ENCODE peak calls at places on chromosomes 5 and 9, in nine cellular contexts. P is spleen; B is right cardiac atrium; G is uterus; D is A549; W is IMR-90; R is tibial artery; F is sigmoid colon; O is CD4-positive, CD25-positive, alpha-beta regulatory T cell. S is an unnamed sample. For H3K4me1, the result is how much of the 10 kb centered on the place peaks cover.

GRCh38 chr5:3317051-3317795 is 278.4 kb upstream of the IRX1 start:
- DNase-seq in P (no peak), B (no peak), G (no peak), D (no peak), W (no peak), R (no peak), F (no peak), O (no peak), S (no peak)

GRCh38 chr9:109733690-109734089 is 46.3 kb upstream of the PALM2AKAP2 start:
- DNase-seq in P (no peak), B (no peak), G (no peak), D (no peak), W (peak), R (no peak), F (no peak), O (no peak), S (no peak)

GRCh38 chr9:86600291-86600690 is 246.1 kb upstream of the TUT7 start:
- DNase-seq in P (no peak), B (no peak), G (no peak), D (no peak), W (peak), R (no peak), F (no peak), O (no peak), S (no peak)

GRCh38 chr9:96071245-96072124 is 196.0 kb downstream of the ERCC6L2 start:
- DNase-seq in P (no peak), B (no peak), G (no peak), D (peak), W (peak), R (no peak), F (no peak), O (no peak), S (no peak)

GRCh38 chr5:126849101-126849678 is 72.3 kb downstream of the LMNB1 start:
- DNase-seq in P (no peak), B (peak), G (peak), D (no peak), W (peak), R (peak), F (no peak), O (no peak), S (peak)

GRCh38 chr5:168831438-168831837 is 252.3 kb upstream of the PANK3 start:
- DNase-seq in P (no peak), B (no peak), G (no peak), D (no peak), W (no peak), R (no peak), F (no peak), O (no peak), S (no peak)

GRCh38 chr9:125409637-125410521 is 148.3 kb downstream of the GAPVD1 start:
- DNase-seq in P (no peak), B (peak), G (no peak), D (peak), W (peak), R (peak), F (no peak), O (peak), S (no peak)

GRCh38 chr5:1205255-1206180 is 4.1 kb downstream of the SLC6A19 start:
- DNase-seq in P (no peak), B (peak), G (no peak), D (no peak), W (no peak), R (no peak), F (no peak), O (no peak), S (no peak)

GRCh38 chr9:76932778-76933177 is 26.9 kb upstream of the PRUNE2 start:
- DNase-seq in P (no peak), B (no peak), G (no peak), D (no peak), W (peak), R (no peak), F (no peak), O (no peak), S (no peak)

GRCh38 chr5:43203373-43203772 is 11.3 kb downstream of the NIM1K start:
- DNase-seq in P (no peak), B (no peak), G (no peak), D (no peak), W (peak), R (no peak), F (no peak), O (no peak), S (no peak)

GRCh38 chr9:2758162-2758950 is 41.0 kb downstream of the KCNV2 start:
- DNase-seq in P (no peak), B (no peak), G (no peak), D (no peak), W (no peak), R (no peak), F (no peak), O (no peak), S (no peak)

DNA sequence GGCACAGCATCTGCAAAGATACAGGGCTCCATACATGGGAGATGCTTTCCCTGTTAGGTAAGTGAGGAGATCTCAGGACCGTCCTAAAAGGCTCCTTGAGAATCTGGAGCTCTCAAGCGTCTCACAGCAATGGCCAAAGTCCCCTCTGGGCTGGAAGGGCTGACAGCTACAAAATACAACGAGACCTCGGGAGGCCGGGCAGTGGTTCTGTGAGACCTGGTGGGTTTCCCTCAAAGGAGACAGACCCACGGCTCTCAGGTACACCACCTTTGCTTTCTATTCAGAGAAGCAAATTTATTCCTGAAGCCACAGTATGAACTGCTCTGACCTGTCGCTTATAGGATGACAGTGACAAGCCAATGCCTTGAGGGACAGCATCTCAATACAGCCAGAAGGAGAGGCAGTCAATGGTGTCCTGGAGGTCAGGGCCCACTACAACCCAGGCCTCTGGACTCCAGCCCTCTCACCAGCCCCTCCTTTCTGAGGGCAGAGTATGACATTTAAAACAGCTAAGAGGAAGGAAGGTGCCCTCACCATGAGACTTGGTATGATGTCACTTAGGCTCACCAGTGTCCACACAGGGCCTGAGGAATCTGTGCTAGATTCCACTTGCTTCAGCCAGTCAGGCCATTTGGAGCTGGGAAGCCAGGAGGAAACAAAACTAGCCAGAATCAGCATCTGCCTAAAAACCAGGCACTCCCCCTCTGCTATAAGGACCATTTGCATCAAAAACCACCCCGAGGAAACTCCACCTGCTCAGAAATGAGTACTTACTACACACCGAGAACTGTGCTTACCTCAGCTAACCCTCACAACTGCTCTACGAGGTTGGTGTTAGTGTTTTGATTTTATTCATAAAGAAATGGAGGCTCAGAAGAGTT is 86.5 kb upstream of the FSTL4 start:
- DNase-seq in P (peak), B (no peak), G (no peak), D (no peak), W (no peak), R (no peak), F (peak), O (no peak), S (no peak)
- H3K4me1 ChIP-seq in P (under half), B (under half), G (under half), D (under half), W (under half), R (under half), F (under half), O (under half), S (under half)

DNA sequence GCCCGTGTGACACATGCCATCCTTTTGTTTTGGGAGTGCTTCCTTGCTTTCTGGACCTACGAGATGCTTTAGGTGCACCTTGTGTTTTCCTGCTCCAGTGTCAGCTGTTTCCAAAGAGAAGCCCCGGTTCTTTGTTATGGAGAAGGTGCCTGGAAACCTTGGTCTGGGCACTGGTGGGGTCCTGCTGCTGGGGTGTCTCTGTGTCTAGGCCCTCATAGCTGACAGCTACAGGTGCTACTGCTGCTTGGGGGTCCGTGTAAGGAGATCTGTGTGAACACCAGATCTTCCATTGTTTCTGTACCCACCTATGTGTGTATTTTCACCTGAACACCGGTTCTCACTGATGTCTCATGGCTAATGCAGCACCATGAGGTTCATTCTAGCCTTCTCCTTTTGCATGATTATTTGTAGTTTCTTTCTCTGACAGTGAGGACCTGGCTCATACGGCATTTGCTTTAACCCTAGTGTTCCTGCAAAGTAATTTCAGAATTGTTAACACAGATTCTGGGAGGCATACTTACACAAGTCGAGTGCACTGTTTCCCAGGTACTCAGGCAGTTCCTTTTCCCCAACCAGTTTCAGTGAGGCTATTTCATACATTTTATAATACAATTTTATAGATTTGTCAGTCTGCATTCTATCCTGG is 13.2 kb upstream of the FAM120AOS start:
- DNase-seq in P (no peak), B (no peak), G (no peak), D (no peak), W (no peak), R (no peak), F (no peak), O (no peak), S (no peak)
- H3K4me1 ChIP-seq in P (half or more), B (under half), G (under half), D (half or more), W (under half), R (half or more), F (half or more), O (half or more), S (half or more)

GRCh38 chr5:76888733-76889300 is 39.0 kb downstream of the S100Z start:
- DNase-seq in P (no peak), B (no peak), G (no peak), D (no peak), W (no peak), R (no peak), F (no peak), O (no peak), S (no peak)
- H3K4me1 ChIP-seq in P (under half), B (under half), G (under half), D (under half), W (under half), R (under half), F (under half), O (under half), S (under half)

DNA sequence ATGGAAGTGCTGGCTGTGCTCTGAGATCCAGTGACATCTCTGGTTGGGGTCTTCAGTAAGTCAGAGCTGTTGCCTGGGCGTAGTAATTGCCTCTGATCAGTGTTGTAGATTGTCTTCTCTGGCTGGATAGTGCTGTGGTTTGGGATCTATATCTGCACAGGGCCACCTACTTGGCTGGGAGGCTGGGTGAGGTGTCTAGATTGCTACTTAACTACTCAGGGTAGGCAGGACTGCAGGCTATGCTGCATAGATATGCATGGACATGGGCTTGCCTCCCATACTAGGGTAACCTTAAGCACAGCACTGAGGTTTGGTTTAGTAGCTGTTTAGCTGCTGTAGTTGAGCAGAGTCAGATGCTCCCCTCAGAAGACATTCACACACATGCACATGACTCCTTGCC is 181.0 kb downstream of the ADGRV1 start:
- DNase-seq in P (no peak), B (no peak), G (no peak), D (no peak), W (no peak), R (no peak), F (no peak), O (no peak), S (no peak)
- H3K4me1 ChIP-seq in P (under half), B (under half), G (under half), D (under half), W (under half), R (under half), F (under half), O (under half), S (under half)

GRCh38 chr5:124652514-124652819 is 94.0 kb downstream of the ZNF608 start:
- DNase-seq in P (no peak), B (no peak), G (no peak), D (no peak), W (no peak), R (no peak), F (no peak), O (no peak), S (no peak)
- H3K4me1 ChIP-seq in P (half or more), B (under half), G (under half), D (under half), W (under half), R (under half), F (half or more), O (under half), S (half or more)

GRCh38 chr5:138913773-138914172 is 38.6 kb upstream of the LRRTM2 start:
- DNase-seq in P (no peak), B (no peak), G (no peak), D (no peak), W (no peak), R (no peak), F (no peak), O (no peak), S (no peak)

GRCh38 chr5:138911441-138911840 is 36.3 kb upstream of the LRRTM2 start:
- DNase-seq in P (no peak), B (no peak), G (no peak), D (no peak), W (no peak), R (no peak), F (no peak), O (no peak), S (no peak)

GRCh38 chr5:138909734-138910133 is 34.6 kb upstream of the LRRTM2 start:
- DNase-seq in P (no peak), B (no peak), G (no peak), D (no peak), W (no peak), R (no peak), F (no peak), O (no peak), S (no peak)

GRCh38 chr5:138912093-138912492 is 37.0 kb upstream of the LRRTM2 start:
- DNase-seq in P (no peak), B (no peak), G (no peak), D (no peak), W (no peak), R (no peak), F (no peak), O (no peak), S (no peak)

GRCh38 chr5:138910546-138911185 is 35.5 kb upstream of the LRRTM2 start:
- DNase-seq in P (no peak), B (no peak), G (no peak), D (no peak), W (peak), R (no peak), F (no peak), O (no peak), S (no peak)
- H3K4me1 ChIP-seq in P (under half), B (under half), G (under half), D (under half), W (under half), R (under half), F (under half), O (under half), S (under half)

DNA sequence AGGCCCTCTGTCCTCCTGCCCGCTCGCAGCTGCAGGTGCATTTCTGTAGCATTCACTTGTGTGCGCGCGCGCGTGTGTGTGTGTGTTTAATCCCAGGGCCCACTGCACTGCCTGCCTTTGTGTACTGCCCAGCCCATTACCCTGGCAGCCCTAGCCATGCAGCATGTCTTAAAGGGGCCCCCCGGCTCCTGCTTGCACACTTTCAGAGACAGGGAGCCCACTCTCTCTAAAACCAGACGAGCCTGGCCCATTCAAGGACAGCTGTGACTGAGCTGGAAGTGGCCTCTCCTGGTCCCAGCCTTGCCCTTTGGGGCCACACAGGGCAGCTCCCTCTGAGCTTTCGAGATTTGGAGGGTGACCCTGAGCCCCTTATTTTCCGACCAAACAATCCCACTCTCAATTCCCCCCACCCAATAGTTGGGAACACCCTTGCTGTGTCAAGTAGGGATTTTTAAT is 98.9 kb downstream of the DAB2IP start:
- DNase-seq in P (no peak), B (no peak), G (no peak), D (no peak), W (no peak), R (no peak), F (no peak), O (no peak), S (no peak)
- H3K4me1 ChIP-seq in P (half or more), B (half or more), G (under half), D (under half), W (under half), R (half or more), F (half or more), O (under half), S (half or more)

GRCh38 chr5:150612905-150613670 is 27.4 kb upstream of the SYNPO start:
- DNase-seq in P (no peak), B (peak), G (peak), D (no peak), W (no peak), R (peak), F (no peak), O (no peak), S (no peak)

GRCh38 chr5:150616024-150616470 is 24.4 kb upstream of the SYNPO start:
- DNase-seq in P (no peak), B (peak), G (peak), D (no peak), W (no peak), R (no peak), F (no peak), O (no peak), S (peak)

GRCh38 chr5:150613991-150614650 is 26.3 kb upstream of the SYNPO start:
- DNase-seq in P (no peak), B (peak), G (no peak), D (no peak), W (no peak), R (no peak), F (no peak), O (no peak), S (peak)

GRCh38 chr5:150615141-150615699 is 25.2 kb upstream of the SYNPO start:
- DNase-seq in P (no peak), B (peak), G (peak), D (no peak), W (peak), R (peak), F (no peak), O (no peak), S (peak)

GRCh38 chr5:150614651-150615040 is 25.8 kb upstream of the SYNPO start:
- DNase-seq in P (no peak), B (peak), G (no peak), D (no peak), W (no peak), R (no peak), F (no peak), O (no peak), S (no peak)
- H3K4me1 ChIP-seq in P (half or more), B (half or more), G (under half), D (under half), W (under half), R (half or more), F (half or more), O (under half), S (half or more)

S was measured in adrenal gland.